ENCODE peak calls at places on chromosomes 4 and X, in four cellular contexts. N is stomach, B is colonic mucosa, Z is K562. K is an unnamed sample. For H3K9me3, the result is how much of the 10 kb centered on the place peaks cover.

GRCh38 chr4:19880205-19880604 is 371.5 kb upstream of the SLIT2 start:
- DNase-seq in N (no peak), Z (no peak), B (no peak), K (no peak)

GRCh38 chrX:46642145-46642544 is 68.6 kb downstream of the CHST7 start:
- DNase-seq in B (no peak), N (no peak), Z (no peak), K (no peak)

GRCh38 chr4:157977086-157977485 is 195.7 kb downstream of the GASK1B start:
- DNase-seq in Z (no peak), N (no peak), B (no peak), K (no peak)

GRCh38 chr4:93834371-93835066 is 6.0 kb downstream of the ATOH1 start:
- DNase-seq in B (no peak), N (no peak), Z (no peak), K (peak)

GRCh38 chr4:128862608-128863313 is 53.3 kb downstream of the JADE1 start:
- DNase-seq in N (no peak), B (no peak), Z (no peak), K (no peak)

GRCh38 chr4:81518762-81519427 is 47.2 kb upstream of the RASGEF1B start:
- DNase-seq in B (no peak), Z (no peak), N (no peak), K (no peak)

GRCh38 chr4:24748023-24748422 is 47.4 kb upstream of the SOD3 start:
- DNase-seq in Z (no peak), B (no peak), N (no peak), K (no peak)

GRCh38 chr4:153465922-153466636 is at the start of gene TMEM131L:
- DNase-seq in Z (peak), B (peak), N (peak), K (peak)

GRCh38 chrX:136953867-136954787 is 73.6 kb upstream of the RBMX start:
- DNase-seq in B (peak), Z (peak), N (peak), K (peak)

GRCh38 chr4:166594326-166594946 is 639.9 kb downstream of the SPOCK3 start:
- DNase-seq in N (peak), B (peak), Z (no peak), K (peak)

GRCh38 chr4:8122746-8123145 is 35.9 kb downstream of the ABLIM2 start:
- DNase-seq in N (no peak), Z (no peak), B (no peak), K (no peak)

GRCh38 chr4:8121236-8122015 is 37.2 kb downstream of the ABLIM2 start:
- DNase-seq in Z (no peak), B (no peak), N (no peak), K (no peak)

GRCh38 chr4:8123865-8124264 is 34.7 kb downstream of the ABLIM2 start:
- DNase-seq in N (no peak), B (no peak), Z (no peak), K (no peak)

GRCh38 chr4:8125526-8126056 is 33.0 kb downstream of the ABLIM2 start:
- DNase-seq in Z (no peak), B (no peak), N (no peak), K (no peak)

GRCh38 chr4:8123389-8123788 is 35.2 kb downstream of the ABLIM2 start:
- DNase-seq in Z (no peak), N (no peak), B (no peak), K (peak)
- H3K4me3 ChIP-seq in Z (no peak), N (no peak), B (no peak), K (no peak)

GRCh38 chrX:119757646-119757978 is 776 bp upstream of the SOWAHD start:
- DNase-seq in Z (no peak), N (no peak), B (no peak), K (no peak)

GRCh38 chrX:119753001-119753400 is 5.4 kb upstream of the SOWAHD start:
- DNase-seq in Z (no peak), N (no peak), B (no peak), K (no peak)

GRCh38 chrX:119755981-119756533 is 2.3 kb upstream of the SOWAHD start:
- DNase-seq in N (peak), Z (no peak), B (no peak), K (no peak)

GRCh38 chrX:119756926-119757635 is 1.3 kb upstream of the SOWAHD start:
- DNase-seq in N (peak), Z (no peak), B (no peak), K (no peak)

GRCh38 chrX:119753639-119754257 is 4.6 kb upstream of the SOWAHD start:
- DNase-seq in B (peak), N (no peak), Z (peak), K (peak)
- TF ChIP-seq CTCF in B (peak), N (no peak), Z (peak), K (peak)

GRCh38 chr4:110634320-110635154 is 11.7 kb upstream of the PITX2 start:
- DNase-seq in B (no peak), Z (no peak), N (no peak), K (no peak)
- H3K9me3 ChIP-seq in B (under half), Z (under half), N (under half), K (under half)

GRCh38 chrX:1181131-1181530 is 31.3 kb downstream of the CRLF2 start:
- DNase-seq in B (no peak), Z (no peak), N (no peak), K (no peak)

GRCh38 chrX:1182211-1182610 is 30.2 kb downstream of the CRLF2 start:
- DNase-seq in B (no peak), N (no peak), Z (no peak), K (no peak)

GRCh38 chrX:1178580-1179057 is 33.8 kb downstream of the CRLF2 start:
- DNase-seq in Z (no peak), B (no peak), N (no peak), K (no peak)
- H3K4me3 ChIP-seq in Z (no peak), B (no peak), N (no peak), K (no peak)

GRCh38 chr4:92253550-92253949 is 50.2 kb upstream of the GRID2 start:
- DNase-seq in B (no peak), Z (no peak), N (no peak), K (no peak)
- TF ChIP-seq CTCF in B (no peak), Z (no peak), N (no peak), K (no peak)

GRCh38 chrX:48721916-48722315 is 25.4 kb downstream of the SUV39H1 start:
- DNase-seq in B (no peak), Z (no peak), N (no peak), K (no peak)

GRCh38 chrX:48715066-48715465 is 18.5 kb downstream of the SUV39H1 start:
- DNase-seq in B (no peak), N (no peak), Z (no peak), K (no peak)

GRCh38 chrX:48715876-48716502 is 19.5 kb downstream of the SUV39H1 start:
- DNase-seq in Z (no peak), N (no peak), B (no peak), K (no peak)

GRCh38 chrX:48720580-48721240 is 24.2 kb downstream of the SUV39H1 start:
- DNase-seq in N (no peak), B (no peak), Z (no peak), K (no peak)

DNA sequence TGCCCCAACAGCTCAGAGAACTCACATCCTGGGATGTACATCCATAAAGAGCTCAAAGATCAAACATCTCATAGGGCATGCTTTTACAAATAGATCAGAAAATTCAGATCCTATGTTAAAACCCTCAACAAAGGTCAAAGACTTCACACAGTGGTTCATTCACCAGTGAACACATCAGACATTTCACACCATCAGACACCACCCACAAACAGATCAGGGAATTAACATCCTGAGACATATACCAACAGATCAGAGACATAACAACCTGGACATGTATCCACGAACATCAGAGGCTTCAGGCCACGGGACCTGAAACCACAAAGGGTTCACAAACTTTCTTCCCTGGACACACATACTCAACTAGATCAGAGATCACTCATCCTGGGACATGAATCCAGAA is 23.4 kb downstream of the SUV39H1 start:
- DNase-seq in Z (no peak), N (no peak), B (no peak), K (no peak)
- H3K9me3 ChIP-seq in Z (under half), N (under half), B (under half), K (under half)

K was measured in BE2C.